ENCODE peak calls at places on chromosome 6, in four cellular contexts. O is HCT116, Y is HepG2, A is SK-N-SH. H is an unnamed sample.

GRCh38 chr6:150891886-150892485 is 26.5 kb downstream of the MTHFD1L start:
- DNase-seq in O (peak), Y (peak), A (peak), H (peak)

GRCh38 chr6:170283212-170284081 is 7.4 kb downstream of the DLL1 start:
- DNase-seq in O (no peak), Y (no peak), A (no peak), H (no peak)

GRCh38 chr6:150751296-150751695 is 114.2 kb upstream of the MTHFD1L start:
- DNase-seq in O (no peak), Y (no peak), A (no peak), H (peak)

GRCh38 chr6:111530777-111531176 is 47.8 kb upstream of the REV3L start:
- DNase-seq in O (no peak), Y (no peak), A (no peak), H (no peak)

GRCh38 chr6:6711832-6712231 is 123.3 kb downstream of the LY86 start:
- DNase-seq in O (no peak), Y (no peak), A (no peak), H (no peak)

GRCh38 chr6:22928775-22929174 is 359.4 kb downstream of the HDGFL1 start:
- DNase-seq in O (no peak), Y (no peak), A (no peak), H (no peak)

GRCh38 chr6:163640641-163641040 is 226.1 kb downstream of the QKI start:
- DNase-seq in O (no peak), Y (no peak), A (no peak), H (no peak)

GRCh38 chr6:134196568-134197301 is 121.2 kb downstream of the SGK1 start:
- DNase-seq in O (no peak), Y (no peak), A (no peak), H (no peak)

GRCh38 chr6:167776906-167777645 is 49.6 kb upstream of the AFDN start:
- DNase-seq in O (no peak), Y (no peak), A (no peak), H (no peak)

GRCh38 chr6:133441491-133441890 is 200.3 kb downstream of the EYA4 start:
- DNase-seq in O (no peak), Y (no peak), A (no peak), H (no peak)

GRCh38 chr6:12148317-12148801 is 136.2 kb downstream of the HIVEP1 start:
- DNase-seq in O (no peak), Y (no peak), A (no peak), H (no peak)

GRCh38 chr6:136335736-136336362 is 46.2 kb upstream of the BCLAF1 start:
- DNase-seq in O (no peak), Y (no peak), A (no peak), H (no peak)

GRCh38 chr6:136333824-136334464 is 44.3 kb upstream of the BCLAF1 start:
- DNase-seq in O (no peak), Y (no peak), A (no peak), H (no peak)

GRCh38 chr6:136337606-136338005 is 48.0 kb upstream of the BCLAF1 start:
- DNase-seq in O (no peak), Y (no peak), A (no peak), H (no peak)

GRCh38 chr6:136334465-136334846 is 44.8 kb upstream of the BCLAF1 start:
- DNase-seq in O (no peak), Y (no peak), A (no peak), H (no peak)

GRCh38 chr6:136334853-136335252 is 45.2 kb upstream of the BCLAF1 start:
- DNase-seq in O (no peak), Y (no peak), A (no peak), H (no peak)
- TF ChIP-seq JUND in O (no peak), Y (no peak), A (no peak), H (no peak)

GRCh38 chr6:36605560-36606391 is 11.6 kb downstream of the SRSF3 start:
- DNase-seq in O (no peak), Y (no peak), A (no peak), H (no peak)
- TF ChIP-seq JUND in O (no peak), Y (no peak), A (no peak), H (no peak)

GRCh38 chr6:131762984-131763383 is 44.8 kb upstream of the ENPP1 start:
- DNase-seq in O (no peak), Y (peak), A (no peak), H (no peak)

GRCh38 chr6:131763749-131764148 is 44.1 kb upstream of the ENPP1 start:
- DNase-seq in O (no peak), Y (no peak), A (no peak), H (no peak)

GRCh38 chr6:131764350-131764749 is 43.5 kb upstream of the ENPP1 start:
- DNase-seq in O (no peak), Y (peak), A (no peak), H (no peak)

GRCh38 chr6:131761061-131761761 is 46.6 kb upstream of the ENPP1 start:
- DNase-seq in O (no peak), Y (no peak), A (no peak), H (no peak)

DNA sequence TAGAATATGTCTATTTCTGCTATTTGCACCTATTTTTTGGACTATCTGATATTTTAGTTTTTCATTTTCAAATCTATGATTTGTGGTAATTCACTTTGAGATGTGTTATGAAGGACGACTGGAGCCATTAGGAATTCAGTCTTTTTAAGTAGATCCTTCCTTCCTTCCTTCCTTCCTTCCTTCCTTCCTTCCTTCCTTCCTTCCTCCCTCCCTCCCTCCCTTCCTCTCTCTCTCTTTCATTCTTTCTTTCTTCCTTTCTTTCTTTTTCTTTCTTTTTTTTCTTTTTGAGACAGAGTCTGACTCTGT is 46.1 kb upstream of the ENPP1 start:
- DNase-seq in O (no peak), Y (no peak), A (no peak), H (no peak)
- TF ChIP-seq JUND in O (no peak), Y (no peak), A (no peak), H (no peak)

GRCh38 chr6:148112851-148113319 is 229.8 kb upstream of the SASH1 start:
- DNase-seq in O (no peak), Y (no peak), A (no peak), H (no peak)

GRCh38 chr6:148107911-148108310 is 234.7 kb upstream of the SASH1 start:
- DNase-seq in O (no peak), Y (no peak), A (no peak), H (no peak)

GRCh38 chr6:148110925-148111324 is 231.7 kb upstream of the SASH1 start:
- DNase-seq in O (no peak), Y (no peak), A (no peak), H (no peak)

GRCh38 chr6:148105695-148106094 is 236.9 kb upstream of the SASH1 start:
- DNase-seq in O (no peak), Y (no peak), A (no peak), H (no peak)

DNA sequence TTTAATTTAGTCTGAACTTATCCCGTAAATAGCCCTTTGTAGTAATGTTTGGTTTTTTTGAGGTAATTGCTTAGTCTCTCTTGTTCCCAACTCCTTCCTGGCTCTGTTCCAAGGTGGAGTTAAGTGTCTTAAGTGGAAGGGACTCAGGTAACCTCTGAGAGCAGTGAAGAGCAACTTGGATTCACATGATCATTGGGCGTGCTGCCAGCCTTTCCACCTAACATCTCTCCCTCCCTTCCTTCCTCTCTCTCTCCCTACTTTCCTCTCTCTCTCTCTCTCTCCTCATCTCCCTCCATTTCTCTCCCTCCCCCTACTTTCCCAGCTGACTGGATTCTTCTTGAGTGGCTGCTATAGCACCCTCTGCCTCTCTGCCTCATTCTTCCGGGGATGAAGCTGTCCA is 232.9 kb upstream of the SASH1 start:
- DNase-seq in O (no peak), Y (no peak), A (no peak), H (peak)
- TF ChIP-seq JUND in O (no peak), Y (no peak), A (no peak), H (no peak)

GRCh38 chr6:144013486-144013909 is 5.4 kb upstream of the PLAGL1 start:
- DNase-seq in O (peak), Y (peak), A (peak), H (peak)
- TF ChIP-seq JUND in O (no peak), Y (no peak), A (no peak), H (no peak)

DNA sequence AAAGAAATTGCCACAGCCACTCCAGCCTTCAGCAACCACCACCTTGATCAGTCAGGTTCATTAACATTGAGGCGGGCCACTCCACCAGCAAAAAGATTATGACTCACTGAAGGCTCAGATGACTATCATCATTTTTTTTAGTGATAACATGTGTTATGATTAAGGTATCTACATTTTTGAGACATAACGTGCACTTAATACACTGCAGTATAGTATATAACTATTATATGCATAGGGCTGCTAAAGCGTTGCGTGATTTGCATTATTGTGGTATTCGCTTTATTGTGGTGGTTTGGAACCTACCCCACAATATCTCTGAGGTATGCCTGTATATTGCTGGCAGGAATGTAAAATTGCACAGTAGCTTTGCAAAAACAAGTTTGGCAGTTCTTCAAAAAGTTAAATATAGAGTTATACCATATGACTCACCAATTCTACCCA is 6.8 kb upstream of the RIPK1 start:
- DNase-seq in O (no peak), Y (no peak), A (no peak), H (no peak)
- TF ChIP-seq JUND in O (peak), Y (no peak), A (peak), H (no peak)

GRCh38 chr6:142459267-142459666 is 157.5 kb downstream of the ADGRG6 start:
- DNase-seq in O (no peak), Y (no peak), A (no peak), H (no peak)
- TF ChIP-seq JUND in O (no peak), Y (no peak), A (no peak), H (no peak)

GRCh38 chr6:122788663-122789062 is 395 bp upstream of the SMPDL3A start:
- DNase-seq in O (no peak), Y (no peak), A (no peak), H (no peak)

GRCh38 chr6:122789078-122789861 is at the start of gene SMPDL3A:
- DNase-seq in O (peak), Y (peak), A (peak), H (peak)

GRCh38 chr6:122790740-122791679 is 2.0 kb downstream of the SMPDL3A start:
- DNase-seq in O (no peak), Y (peak), A (no peak), H (no peak)

GRCh38 chr6:122789862-122790739 is 1.0 kb downstream of the SMPDL3A start:
- DNase-seq in O (no peak), Y (no peak), A (peak), H (peak)

DNA sequence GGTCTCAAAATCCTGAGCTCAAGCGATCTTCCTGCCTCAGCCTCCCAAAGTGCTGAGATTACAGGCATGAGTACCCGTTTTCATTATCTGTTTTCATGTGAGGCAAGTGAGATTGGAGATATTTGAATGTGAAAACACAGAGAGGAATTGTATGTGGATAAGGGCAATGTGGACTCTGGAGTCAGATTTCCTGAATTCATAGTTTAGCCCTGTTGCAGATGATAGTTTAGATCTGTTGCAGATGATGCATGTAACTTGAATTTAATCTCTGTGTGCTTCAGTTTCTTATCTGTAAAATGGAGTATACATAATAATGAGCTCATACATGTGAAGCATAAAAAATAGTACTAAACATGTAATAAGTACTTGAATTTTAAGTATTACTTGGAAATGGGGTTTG is 3.7 kb downstream of the SMPDL3A start:
- DNase-seq in O (no peak), Y (no peak), A (no peak), H (no peak)
- TF ChIP-seq JUND in O (no peak), Y (no peak), A (no peak), H (no peak)